ENCODE peak calls at places on chromosomes 7 and 10, in ten cellular contexts. One of them, this sample, is unnamed. For H3K4me1 and H3K9me3, the result is how much of the 10 kb centered on the place peaks cover.

GRCh38 chr10:72049969-72050781 is 38.2 kb downstream of the SPOCK2 start:
- DNase-seq in colonic mucosa: no peak
- DNase-seq in thoracic aorta: no peak
- DNase-seq in A673: peak
- DNase-seq in cardiac muscle cell: no peak
- DNase-seq in CD4-positive, alpha-beta memory T cell: no peak
- DNase-seq in MM.1S: no peak
- DNase-seq in left ventricle myocardium inferior: no peak
- DNase-seq in Peyer's patch: no peak
- DNase-seq in fibroblast of lung: no peak
- DNase-seq in this sample: no peak

GRCh38 chr7:29883462-29884398 is 77.4 kb downstream of the WIPF3 start:
- DNase-seq in cardiac muscle cell: peak
- DNase-seq in thoracic aorta: no peak
- DNase-seq in CD4-positive, alpha-beta memory T cell: no peak
- DNase-seq in MM.1S: no peak
- DNase-seq in Peyer's patch: no peak
- DNase-seq in A673: no peak
- DNase-seq in fibroblast of lung: no peak
- DNase-seq in colonic mucosa: peak
- DNase-seq in left ventricle myocardium inferior: no peak
- DNase-seq in this sample: no peak

GRCh38 chr7:76368190-76368589 is 9.4 kb upstream of the YWHAG start:
- DNase-seq in cardiac muscle cell: no peak
- DNase-seq in colonic mucosa: no peak
- DNase-seq in thoracic aorta: no peak
- DNase-seq in MM.1S: no peak
- DNase-seq in A673: no peak
- DNase-seq in Peyer's patch: no peak
- DNase-seq in left ventricle myocardium inferior: no peak
- DNase-seq in fibroblast of lung: no peak
- DNase-seq in CD4-positive, alpha-beta memory T cell: no peak
- DNase-seq in this sample: peak

GRCh38 chr10:48589266-48589665 is 15.6 kb downstream of the ARHGAP22 start:
- DNase-seq in fibroblast of lung: peak
- DNase-seq in Peyer's patch: no peak
- DNase-seq in colonic mucosa: no peak
- DNase-seq in CD4-positive, alpha-beta memory T cell: no peak
- DNase-seq in thoracic aorta: no peak
- DNase-seq in cardiac muscle cell: no peak
- DNase-seq in MM.1S: no peak
- DNase-seq in A673: no peak
- DNase-seq in left ventricle myocardium inferior: no peak
- DNase-seq in this sample: no peak

GRCh38 chr7:351256-351655 is 61.3 kb downstream of the FOXL3 start:
- DNase-seq in A673: no peak
- DNase-seq in cardiac muscle cell: no peak
- DNase-seq in CD4-positive, alpha-beta memory T cell: peak
- DNase-seq in fibroblast of lung: no peak
- DNase-seq in Peyer's patch: peak
- DNase-seq in thoracic aorta: no peak
- DNase-seq in MM.1S: no peak
- DNase-seq in colonic mucosa: no peak
- DNase-seq in left ventricle myocardium inferior: no peak
- DNase-seq in this sample: no peak

GRCh38 chr10:35516102-35516670 is 89.0 kb upstream of the GJD4 start:
- DNase-seq in A673: no peak
- DNase-seq in thoracic aorta: no peak
- DNase-seq in colonic mucosa: peak
- DNase-seq in Peyer's patch: no peak
- DNase-seq in left ventricle myocardium inferior: no peak
- DNase-seq in MM.1S: no peak
- DNase-seq in cardiac muscle cell: no peak
- DNase-seq in fibroblast of lung: no peak
- DNase-seq in CD4-positive, alpha-beta memory T cell: no peak
- DNase-seq in this sample: no peak

GRCh38 chr10:97858001-97858439 is 8.4 kb downstream of the GOLGA7B start:
- DNase-seq in CD4-positive, alpha-beta memory T cell: no peak
- DNase-seq in Peyer's patch: no peak
- DNase-seq in fibroblast of lung: no peak
- DNase-seq in thoracic aorta: no peak
- DNase-seq in A673: peak
- DNase-seq in left ventricle myocardium inferior: no peak
- DNase-seq in cardiac muscle cell: no peak
- DNase-seq in colonic mucosa: no peak
- DNase-seq in MM.1S: no peak
- DNase-seq in this sample: no peak

GRCh38 chr7:41809487-41810257 is 106.8 kb upstream of the INHBA start:
- DNase-seq in A673: no peak
- DNase-seq in cardiac muscle cell: no peak
- DNase-seq in thoracic aorta: no peak
- DNase-seq in left ventricle myocardium inferior: no peak
- DNase-seq in Peyer's patch: no peak
- DNase-seq in CD4-positive, alpha-beta memory T cell: no peak
- DNase-seq in fibroblast of lung: peak
- DNase-seq in colonic mucosa: no peak
- DNase-seq in MM.1S: no peak
- DNase-seq in this sample: peak

GRCh38 chr10:25300073-25300472 is 125.3 kb downstream of the GPR158 start:
- DNase-seq in left ventricle myocardium inferior: no peak
- DNase-seq in cardiac muscle cell: no peak
- DNase-seq in colonic mucosa: no peak
- DNase-seq in CD4-positive, alpha-beta memory T cell: no peak
- DNase-seq in A673: no peak
- DNase-seq in Peyer's patch: no peak
- DNase-seq in fibroblast of lung: no peak
- DNase-seq in MM.1S: no peak
- DNase-seq in thoracic aorta: no peak
- DNase-seq in this sample: no peak

GRCh38 chr10:62384057-62384446 is 9.9 kb downstream of the ZNF365 start:
- DNase-seq in fibroblast of lung: peak
- DNase-seq in colonic mucosa: no peak
- DNase-seq in CD4-positive, alpha-beta memory T cell: peak
- DNase-seq in MM.1S: peak
- DNase-seq in thoracic aorta: no peak
- DNase-seq in left ventricle myocardium inferior: no peak
- DNase-seq in cardiac muscle cell: no peak
- DNase-seq in A673: no peak
- DNase-seq in Peyer's patch: no peak
- DNase-seq in this sample: no peak

GRCh38 chr10:63396123-63396719 is 69.6 kb downstream of the JMJD1C start:
- DNase-seq in thoracic aorta: no peak
- DNase-seq in A673: peak
- DNase-seq in colonic mucosa: no peak
- DNase-seq in left ventricle myocardium inferior: no peak
- DNase-seq in cardiac muscle cell: no peak
- DNase-seq in CD4-positive, alpha-beta memory T cell: no peak
- DNase-seq in MM.1S: no peak
- DNase-seq in fibroblast of lung: peak
- DNase-seq in Peyer's patch: no peak
- DNase-seq in this sample: no peak

GRCh38 chr7:37440738-37441404 is 7.8 kb downstream of the ELMO1 start:
- DNase-seq in MM.1S: no peak
- DNase-seq in fibroblast of lung: no peak
- DNase-seq in Peyer's patch: no peak
- DNase-seq in CD4-positive, alpha-beta memory T cell: peak
- DNase-seq in cardiac muscle cell: no peak
- DNase-seq in thoracic aorta: no peak
- DNase-seq in colonic mucosa: no peak
- DNase-seq in A673: no peak
- DNase-seq in left ventricle myocardium inferior: no peak
- DNase-seq in this sample: no peak

GRCh38 chr7:140577656-140578055 is 63.0 kb downstream of the DENND2A start:
- DNase-seq in thoracic aorta: no peak
- DNase-seq in Peyer's patch: no peak
- DNase-seq in cardiac muscle cell: no peak
- DNase-seq in MM.1S: no peak
- DNase-seq in left ventricle myocardium inferior: no peak
- DNase-seq in CD4-positive, alpha-beta memory T cell: no peak
- DNase-seq in A673: no peak
- DNase-seq in colonic mucosa: no peak
- DNase-seq in fibroblast of lung: no peak
- DNase-seq in this sample: no peak

GRCh38 chr7:10950494-10950893 is 23.2 kb upstream of the PHF14 start:
- DNase-seq in cardiac muscle cell: no peak
- DNase-seq in left ventricle myocardium inferior: no peak
- DNase-seq in fibroblast of lung: no peak
- DNase-seq in Peyer's patch: no peak
- DNase-seq in MM.1S: no peak
- DNase-seq in colonic mucosa: no peak
- DNase-seq in thoracic aorta: no peak
- DNase-seq in A673: no peak
- DNase-seq in CD4-positive, alpha-beta memory T cell: no peak
- DNase-seq in this sample: no peak

GRCh38 chr7:21076579-21076978 is 289.9 kb upstream of the SP8 start:
- DNase-seq in colonic mucosa: peak
- DNase-seq in A673: no peak
- DNase-seq in MM.1S: no peak
- DNase-seq in thoracic aorta: no peak
- DNase-seq in left ventricle myocardium inferior: no peak
- DNase-seq in fibroblast of lung: no peak
- DNase-seq in Peyer's patch: no peak
- DNase-seq in CD4-positive, alpha-beta memory T cell: no peak
- DNase-seq in cardiac muscle cell: no peak
- DNase-seq in this sample: no peak

GRCh38 chr7:130490287-130490686 is 1.6 kb upstream of the MEST start:
- DNase-seq in left ventricle myocardium inferior: no peak
- DNase-seq in A673: no peak
- DNase-seq in cardiac muscle cell: no peak
- DNase-seq in fibroblast of lung: peak
- DNase-seq in Peyer's patch: no peak
- DNase-seq in CD4-positive, alpha-beta memory T cell: no peak
- DNase-seq in MM.1S: no peak
- DNase-seq in thoracic aorta: no peak
- DNase-seq in colonic mucosa: no peak
- DNase-seq in this sample: no peak

GRCh38 chr7:98810166-98810802 is 59.5 kb downstream of the TMEM130 start:
- DNase-seq in CD4-positive, alpha-beta memory T cell: no peak
- DNase-seq in fibroblast of lung: no peak
- DNase-seq in cardiac muscle cell: no peak
- DNase-seq in colonic mucosa: no peak
- DNase-seq in A673: no peak
- DNase-seq in Peyer's patch: no peak
- DNase-seq in MM.1S: no peak
- DNase-seq in thoracic aorta: no peak
- DNase-seq in left ventricle myocardium inferior: no peak
- DNase-seq in this sample: no peak

GRCh38 chr7:129110575-129111376 is 33.7 kb upstream of the TSPAN33 start:
- DNase-seq in Peyer's patch: no peak
- DNase-seq in CD4-positive, alpha-beta memory T cell: no peak
- DNase-seq in left ventricle myocardium inferior: no peak
- DNase-seq in MM.1S: peak
- DNase-seq in thoracic aorta: no peak
- DNase-seq in fibroblast of lung: no peak
- DNase-seq in A673: peak
- DNase-seq in colonic mucosa: no peak
- DNase-seq in cardiac muscle cell: peak
- DNase-seq in this sample: no peak

DNA sequence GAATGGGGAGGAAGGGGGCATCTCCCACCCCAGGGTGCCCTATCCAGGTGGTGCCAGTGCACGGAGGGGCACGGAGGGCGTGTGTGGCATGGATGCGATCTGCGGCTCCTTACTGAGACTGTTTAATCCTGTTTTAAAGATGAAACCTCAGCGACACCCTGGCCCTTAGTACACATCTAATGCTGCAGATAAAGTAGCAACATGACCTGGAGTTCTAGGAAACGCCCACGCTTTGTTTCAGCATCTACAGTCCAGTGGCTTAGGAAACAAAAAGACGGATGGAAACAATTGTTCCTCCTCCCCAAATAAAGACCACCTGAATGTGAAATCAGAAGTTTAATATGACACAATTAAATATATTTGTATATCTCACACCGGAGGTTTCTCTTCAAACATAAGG is 201.9 kb downstream of the DNAJB6 start:
- DNase-seq in cardiac muscle cell: no peak
- DNase-seq in Peyer's patch: no peak
- DNase-seq in A673: no peak
- DNase-seq in thoracic aorta: no peak
- DNase-seq in fibroblast of lung: no peak
- DNase-seq in colonic mucosa: no peak
- DNase-seq in left ventricle myocardium inferior: no peak
- DNase-seq in MM.1S: no peak
- DNase-seq in CD4-positive, alpha-beta memory T cell: no peak
- DNase-seq in this sample: peak
- H3K4me1 ChIP-seq in cardiac muscle cell: under half
- H3K4me1 ChIP-seq in Peyer's patch: under half
- H3K4me1 ChIP-seq in A673: under half
- H3K4me1 ChIP-seq in thoracic aorta: under half
- H3K4me1 ChIP-seq in fibroblast of lung: under half
- H3K4me1 ChIP-seq in colonic mucosa: under half
- H3K4me1 ChIP-seq in left ventricle myocardium inferior: under half
- H3K4me1 ChIP-seq in MM.1S: under half
- H3K4me1 ChIP-seq in CD4-positive, alpha-beta memory T cell: under half
- H3K4me1 ChIP-seq in this sample: under half

DNA sequence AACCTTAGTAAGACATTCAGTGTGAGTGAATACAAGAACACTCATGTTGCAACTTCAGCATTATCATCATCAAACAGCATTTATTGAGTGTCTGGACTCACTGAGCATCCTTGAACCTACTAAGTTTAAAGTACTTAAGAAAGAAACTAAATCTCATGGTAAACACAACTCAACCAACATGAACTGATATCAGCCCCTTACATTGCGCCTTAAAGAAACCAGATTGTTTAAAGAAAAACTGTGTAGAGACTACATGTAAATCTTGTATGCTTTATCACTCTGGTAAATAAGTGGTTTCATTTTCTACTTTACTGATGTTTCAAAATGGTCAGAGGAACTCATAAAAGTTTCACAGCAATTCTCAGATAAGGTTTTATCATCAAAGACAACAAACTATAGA is 157.5 kb upstream of the FERD3L start:
- DNase-seq in thoracic aorta: no peak
- DNase-seq in Peyer's patch: no peak
- DNase-seq in fibroblast of lung: no peak
- DNase-seq in A673: no peak
- DNase-seq in left ventricle myocardium inferior: no peak
- DNase-seq in colonic mucosa: no peak
- DNase-seq in cardiac muscle cell: no peak
- DNase-seq in MM.1S: no peak
- DNase-seq in CD4-positive, alpha-beta memory T cell: no peak
- DNase-seq in this sample: no peak
- H3K9me3 ChIP-seq in thoracic aorta: under half
- H3K9me3 ChIP-seq in Peyer's patch: under half
- H3K9me3 ChIP-seq in fibroblast of lung: under half
- H3K9me3 ChIP-seq in A673: under half
- H3K9me3 ChIP-seq in left ventricle myocardium inferior: under half
- H3K9me3 ChIP-seq in colonic mucosa: under half
- H3K9me3 ChIP-seq in cardiac muscle cell: under half
- H3K9me3 ChIP-seq in MM.1S: under half
- H3K9me3 ChIP-seq in CD4-positive, alpha-beta memory T cell: under half
- H3K9me3 ChIP-seq in this sample: under half

GRCh38 chr7:116801092-116801710 is 61.2 kb upstream of the CAPZA2 start:
- DNase-seq in Peyer's patch: no peak
- DNase-seq in cardiac muscle cell: no peak
- DNase-seq in fibroblast of lung: peak
- DNase-seq in left ventricle myocardium inferior: no peak
- DNase-seq in CD4-positive, alpha-beta memory T cell: no peak
- DNase-seq in colonic mucosa: no peak
- DNase-seq in MM.1S: no peak
- DNase-seq in A673: no peak
- DNase-seq in thoracic aorta: no peak
- DNase-seq in this sample: no peak
- H3K27ac ChIP-seq in Peyer's patch: no peak
- H3K27ac ChIP-seq in cardiac muscle cell: no peak
- H3K27ac ChIP-seq in fibroblast of lung: no peak
- H3K27ac ChIP-seq in left ventricle myocardium inferior: no peak
- H3K27ac ChIP-seq in CD4-positive, alpha-beta memory T cell: no peak
- H3K27ac ChIP-seq in colonic mucosa: peak
- H3K27ac ChIP-seq in MM.1S: no peak
- H3K27ac ChIP-seq in A673: no peak
- H3K27ac ChIP-seq in thoracic aorta: no peak
- H3K27ac ChIP-seq in this sample: no peak

GRCh38 chr7:45000096-45001032 is at the start of gene CCM2:
- DNase-seq in left ventricle myocardium inferior: peak
- DNase-seq in MM.1S: peak
- DNase-seq in thoracic aorta: no peak
- DNase-seq in fibroblast of lung: peak
- DNase-seq in CD4-positive, alpha-beta memory T cell: no peak
- DNase-seq in A673: no peak
- DNase-seq in cardiac muscle cell: peak
- DNase-seq in colonic mucosa: peak
- DNase-seq in Peyer's patch: peak
- DNase-seq in this sample: peak
- H3K4me1 ChIP-seq in left ventricle myocardium inferior: under half
- H3K4me1 ChIP-seq in MM.1S: under half
- H3K4me1 ChIP-seq in thoracic aorta: under half
- H3K4me1 ChIP-seq in fibroblast of lung: under half
- H3K4me1 ChIP-seq in CD4-positive, alpha-beta memory T cell: half or more
- H3K4me1 ChIP-seq in A673: under half
- H3K4me1 ChIP-seq in cardiac muscle cell: under half
- H3K4me1 ChIP-seq in colonic mucosa: under half
- H3K4me1 ChIP-seq in Peyer's patch: under half
- H3K4me1 ChIP-seq in this sample: under half

This sample was measured in lower lobe of right lung.